ENCODE peak calls at places on chromosome 9, in eight cellular contexts. E is adrenal gland; D is colonic mucosa; V is foreskin melanocyte; R is stimulated activated CD8-positive, alpha-beta memory T cell treated with anti-CD3 and anti-CD28 coated beads, Interleukin-2, amount 100 ng/mL, for 1 hour; Y is anterior cingulate cortex; I is naive thymus-derived CD8-positive, alpha-beta T cell; F is activated CD4-positive, alpha-beta T cell treated with anti-CD3 and anti-CD28 coated beads, Interleukin-2, amount 50 U/mL, for 1 hour. A is an unnamed sample.

GRCh38 chr9:74562611-74563010 is 65.5 kb downstream of the RORB start:
- DNase-seq in D (no peak), Y (no peak), V (no peak), I (no peak), R (no peak), E (no peak), F (no peak), A (no peak)

GRCh38 chr9:2145746-2146145 is 130.6 kb downstream of the SMARCA2 start:
- DNase-seq in V (no peak), Y (no peak), R (no peak), I (no peak), F (no peak), D (no peak), E (no peak), A (no peak)

GRCh38 chr9:98262056-98262455 is 6.6 kb upstream of the TBC1D2 start:
- DNase-seq in D (no peak), I (no peak), F (no peak), Y (no peak), V (no peak), R (no peak), E (no peak), A (no peak)

GRCh38 chr9:19922476-19923118 is 133.8 kb upstream of the SLC24A2 start:
- DNase-seq in I (no peak), E (peak; percentile 38), D (no peak), Y (peak; percentile 51), F (no peak), R (no peak), V (no peak), A (no peak)

GRCh38 chr9:108168451-108168850 is 678.9 kb upstream of the KLF4 start:
- DNase-seq in D (no peak), I (no peak), Y (no peak), F (no peak), R (no peak), V (no peak), E (no peak), A (no peak)

GRCh38 chr9:129761293-129761900 is 8.6 kb upstream of the PTGES start:
- DNase-seq in E (peak; percentile 41), I (no peak), R (no peak), D (peak; percentile 73), V (no peak), Y (no peak), F (no peak), A (no peak)

GRCh38 chr9:82410306-82410705 is 421.7 kb downstream of the SPATA31D1 start:
- DNase-seq in F (no peak), Y (no peak), R (no peak), E (no peak), D (no peak), V (no peak), I (no peak), A (no peak)

GRCh38 chr9:126915281-126915816 is 767 bp downstream of the RALGPS1 start:
- DNase-seq in E (peak; percentile 31), F (peak; percentile 51), D (peak; percentile 87), Y (peak; percentile 33), R (no peak), I (no peak), V (no peak), A (no peak)

GRCh38 chr9:14358523-14358922 is 44.6 kb upstream of the NFIB start:
- DNase-seq in Y (no peak), R (no peak), E (no peak), D (no peak), F (no peak), V (no peak), I (no peak), A (no peak)

GRCh38 chr9:2726620-2727335 is 9.5 kb downstream of the KCNV2 start:
- DNase-seq in F (no peak), V (no peak), E (no peak), Y (no peak), D (no peak), R (no peak), I (no peak), A (no peak)

A was measured in SIG-M5.